ENCODE peak calls at places on chromosomes 4 and X, in six cellular contexts. One of them, this sample, is unnamed.
A peak's percentile ranks its signal among the peaks of the same experiment; 100 is the strongest.

GRCh38 chr4:137664055-137664405 is 131.7 kb upstream of the PCDH18 start:
- DNase-seq in cardiac muscle cell: no peak
- DNase-seq in nephron progenitor cell: no peak
- DNase-seq in AG04450: peak; percentile 78
- DNase-seq in pancreas: no peak
- DNase-seq in fibroblast of lung: peak; percentile 80
- DNase-seq in this sample: peak; percentile 89

GRCh38 chr4:101277661-101278060 is 69.7 kb downstream of the PPP3CA start:
- DNase-seq in cardiac muscle cell: no peak
- DNase-seq in nephron progenitor cell: no peak
- DNase-seq in AG04450: peak; percentile 18
- DNase-seq in pancreas: no peak
- DNase-seq in fibroblast of lung: peak; percentile 55
- DNase-seq in this sample: peak; percentile 72

GRCh38 chr4:26261400-26261799 is 59.4 kb upstream of the RBPJ start:
- DNase-seq in cardiac muscle cell: no peak
- DNase-seq in nephron progenitor cell: no peak
- DNase-seq in AG04450: no peak
- DNase-seq in pancreas: no peak
- DNase-seq in fibroblast of lung: no peak
- DNase-seq in this sample: no peak

GRCh38 chr4:139189417-139189749 is 12.4 kb upstream of the ELF2 start:
- DNase-seq in cardiac muscle cell: no peak
- DNase-seq in nephron progenitor cell: no peak
- DNase-seq in AG04450: no peak
- DNase-seq in pancreas: no peak
- DNase-seq in fibroblast of lung: no peak
- DNase-seq in this sample: no peak

GRCh38 chr4:145781306-145781705 is 101.4 kb downstream of the C4orf51 start:
- DNase-seq in cardiac muscle cell: no peak
- DNase-seq in nephron progenitor cell: no peak
- DNase-seq in AG04450: no peak
- DNase-seq in pancreas: no peak
- DNase-seq in fibroblast of lung: no peak
- DNase-seq in this sample: no peak

GRCh38 chr4:96566755-96567154 is 726.9 kb downstream of the PDHA2 start:
- DNase-seq in cardiac muscle cell: no peak
- DNase-seq in nephron progenitor cell: no peak
- DNase-seq in AG04450: no peak
- DNase-seq in pancreas: no peak
- DNase-seq in fibroblast of lung: no peak
- DNase-seq in this sample: no peak

GRCh38 chr4:128516568-128516967 is 229.0 kb upstream of the PGRMC2 start:
- DNase-seq in cardiac muscle cell: no peak
- DNase-seq in nephron progenitor cell: no peak
- DNase-seq in AG04450: peak; percentile 85
- DNase-seq in pancreas: no peak
- DNase-seq in fibroblast of lung: peak; percentile 95
- DNase-seq in this sample: peak; percentile 91

GRCh38 chr4:114015444-114015899 is 36.0 kb upstream of the ARSJ start:
- DNase-seq in cardiac muscle cell: no peak
- DNase-seq in nephron progenitor cell: no peak
- DNase-seq in AG04450: peak; percentile 95
- DNase-seq in pancreas: no peak
- DNase-seq in fibroblast of lung: peak; percentile 99
- DNase-seq in this sample: peak; percentile 100

GRCh38 chr4:8522160-8523120 is 57.8 kb upstream of the GPR78 start:
- DNase-seq in cardiac muscle cell: no peak
- DNase-seq in nephron progenitor cell: no peak
- DNase-seq in AG04450: no peak
- DNase-seq in pancreas: no peak
- DNase-seq in fibroblast of lung: no peak
- DNase-seq in this sample: no peak

GRCh38 chr4:3873446-3874415 is 107.5 kb downstream of the ADRA2C start:
- DNase-seq in cardiac muscle cell: peak; percentile 19
- DNase-seq in nephron progenitor cell: peak; percentile 43
- DNase-seq in AG04450: no peak
- DNase-seq in pancreas: peak; percentile 5
- DNase-seq in fibroblast of lung: no peak
- DNase-seq in this sample: no peak

GRCh38 chr4:51842167-51842553 is 793 bp upstream of the DCUN1D4 start:
- DNase-seq in cardiac muscle cell: peak; percentile 14
- DNase-seq in nephron progenitor cell: peak; percentile 31
- DNase-seq in AG04450: no peak
- DNase-seq in pancreas: no peak
- DNase-seq in fibroblast of lung: peak; percentile 42
- DNase-seq in this sample: peak; percentile 45

GRCh38 chr4:106763044-106763443 is 273.1 kb downstream of the DKK2 start:
- DNase-seq in cardiac muscle cell: peak; percentile 4
- DNase-seq in nephron progenitor cell: no peak
- DNase-seq in AG04450: no peak
- DNase-seq in pancreas: no peak
- DNase-seq in fibroblast of lung: peak; percentile 6
- DNase-seq in this sample: peak; percentile 10

GRCh38 chrX:111861605-111862004 is 14.4 kb upstream of the TRPC5OS start:
- DNase-seq in cardiac muscle cell: no peak
- DNase-seq in nephron progenitor cell: no peak
- DNase-seq in AG04450: no peak
- DNase-seq in pancreas: no peak
- DNase-seq in fibroblast of lung: no peak
- DNase-seq in this sample: no peak

GRCh38 chr4:184142121-184143000 is 75.3 kb downstream of the ENPP6 start:
- DNase-seq in cardiac muscle cell: no peak
- DNase-seq in nephron progenitor cell: no peak
- DNase-seq in AG04450: no peak
- DNase-seq in pancreas: no peak
- DNase-seq in fibroblast of lung: no peak
- DNase-seq in this sample: no peak

DNA sequence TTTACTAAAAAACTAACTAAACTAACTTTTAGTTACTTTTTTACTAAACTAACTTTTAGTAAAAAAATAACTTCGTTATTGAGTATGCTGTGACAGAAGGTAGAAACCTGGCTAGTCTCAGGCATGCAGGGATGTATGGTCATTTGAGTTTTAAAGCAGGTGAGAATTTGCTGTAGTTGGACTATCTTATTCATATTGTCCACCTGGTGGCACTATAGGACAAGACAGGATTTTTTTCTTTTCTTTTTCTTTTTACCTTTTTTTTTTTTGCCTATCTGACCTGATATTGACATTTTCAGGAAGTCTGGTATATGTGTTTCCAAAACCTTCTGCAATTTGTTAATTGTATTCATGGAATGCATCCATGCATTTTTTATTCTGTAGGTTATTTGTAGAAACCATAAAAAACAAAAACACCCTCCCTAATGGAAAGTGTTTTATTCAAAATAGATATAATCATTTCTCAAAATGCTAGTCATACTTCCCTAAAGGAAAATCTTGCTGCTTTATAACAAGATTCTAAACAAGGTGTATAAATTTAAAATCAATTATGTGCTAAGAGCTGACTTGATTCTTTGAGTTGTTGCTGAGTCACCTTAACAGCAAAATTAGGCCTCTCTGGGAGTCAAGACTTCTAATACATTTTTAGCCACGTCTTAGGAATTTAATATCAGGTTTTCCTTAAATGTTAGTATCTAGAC is 201.2 kb upstream of the GNPDA2 start:
- DNase-seq in cardiac muscle cell: peak; percentile 63
- DNase-seq in nephron progenitor cell: no peak
- DNase-seq in AG04450: no peak
- DNase-seq in pancreas: no peak
- DNase-seq in fibroblast of lung: peak; percentile 36
- DNase-seq in this sample: peak; percentile 22
- TF ChIP-seq CTCF in cardiac muscle cell: peak; percentile 48
- TF ChIP-seq CTCF in nephron progenitor cell: peak; percentile 70
- TF ChIP-seq CTCF in AG04450: peak; percentile 28
- TF ChIP-seq CTCF in pancreas: peak; percentile 33
- TF ChIP-seq CTCF in fibroblast of lung: peak; percentile 34
- TF ChIP-seq CTCF in this sample: peak; percentile 23

GRCh38 chr4:1910643-1911042 is 39.5 kb downstream of the NSD2 start:
- DNase-seq in cardiac muscle cell: peak; percentile 62
- DNase-seq in nephron progenitor cell: peak; percentile 50
- DNase-seq in AG04450: peak; percentile 10
- DNase-seq in pancreas: no peak
- DNase-seq in fibroblast of lung: peak; percentile 77
- DNase-seq in this sample: peak; percentile 79
- TF ChIP-seq CTCF in cardiac muscle cell: peak; percentile 73
- TF ChIP-seq CTCF in nephron progenitor cell: peak; percentile 62
- TF ChIP-seq CTCF in AG04450: peak; percentile 87
- TF ChIP-seq CTCF in pancreas: peak; percentile 22
- TF ChIP-seq CTCF in fibroblast of lung: peak; percentile 81
- TF ChIP-seq CTCF in this sample: peak; percentile 81

GRCh38 chr4:173192375-173193162 is 24.0 kb downstream of the GALNT7 start:
- DNase-seq in cardiac muscle cell: no peak
- DNase-seq in nephron progenitor cell: no peak
- DNase-seq in AG04450: no peak
- DNase-seq in pancreas: no peak
- DNase-seq in fibroblast of lung: no peak
- DNase-seq in this sample: no peak
- TF ChIP-seq CTCF in cardiac muscle cell: no peak
- TF ChIP-seq CTCF in nephron progenitor cell: no peak
- TF ChIP-seq CTCF in AG04450: no peak
- TF ChIP-seq CTCF in pancreas: no peak
- TF ChIP-seq CTCF in fibroblast of lung: peak; percentile 8
- TF ChIP-seq CTCF in this sample: no peak

GRCh38 chrX:115894087-115894486 is 276.5 kb upstream of the AGTR2 start:
- DNase-seq in cardiac muscle cell: no peak
- DNase-seq in nephron progenitor cell: no peak
- DNase-seq in AG04450: no peak
- DNase-seq in pancreas: peak; percentile 34
- DNase-seq in fibroblast of lung: no peak
- DNase-seq in this sample: peak; percentile 77

GRCh38 chrX:115895678-115896329 is 274.7 kb upstream of the AGTR2 start:
- DNase-seq in cardiac muscle cell: no peak
- DNase-seq in nephron progenitor cell: no peak
- DNase-seq in AG04450: no peak
- DNase-seq in pancreas: no peak
- DNase-seq in fibroblast of lung: no peak
- DNase-seq in this sample: no peak

GRCh38 chrX:115896362-115896761 is 274.2 kb upstream of the AGTR2 start:
- DNase-seq in cardiac muscle cell: no peak
- DNase-seq in nephron progenitor cell: no peak
- DNase-seq in AG04450: no peak
- DNase-seq in pancreas: no peak
- DNase-seq in fibroblast of lung: no peak
- DNase-seq in this sample: no peak

GRCh38 chrX:115892056-115892708 is 278.4 kb upstream of the AGTR2 start:
- DNase-seq in cardiac muscle cell: no peak
- DNase-seq in nephron progenitor cell: no peak
- DNase-seq in AG04450: no peak
- DNase-seq in pancreas: no peak
- DNase-seq in fibroblast of lung: no peak
- DNase-seq in this sample: peak; percentile 6

DNA sequence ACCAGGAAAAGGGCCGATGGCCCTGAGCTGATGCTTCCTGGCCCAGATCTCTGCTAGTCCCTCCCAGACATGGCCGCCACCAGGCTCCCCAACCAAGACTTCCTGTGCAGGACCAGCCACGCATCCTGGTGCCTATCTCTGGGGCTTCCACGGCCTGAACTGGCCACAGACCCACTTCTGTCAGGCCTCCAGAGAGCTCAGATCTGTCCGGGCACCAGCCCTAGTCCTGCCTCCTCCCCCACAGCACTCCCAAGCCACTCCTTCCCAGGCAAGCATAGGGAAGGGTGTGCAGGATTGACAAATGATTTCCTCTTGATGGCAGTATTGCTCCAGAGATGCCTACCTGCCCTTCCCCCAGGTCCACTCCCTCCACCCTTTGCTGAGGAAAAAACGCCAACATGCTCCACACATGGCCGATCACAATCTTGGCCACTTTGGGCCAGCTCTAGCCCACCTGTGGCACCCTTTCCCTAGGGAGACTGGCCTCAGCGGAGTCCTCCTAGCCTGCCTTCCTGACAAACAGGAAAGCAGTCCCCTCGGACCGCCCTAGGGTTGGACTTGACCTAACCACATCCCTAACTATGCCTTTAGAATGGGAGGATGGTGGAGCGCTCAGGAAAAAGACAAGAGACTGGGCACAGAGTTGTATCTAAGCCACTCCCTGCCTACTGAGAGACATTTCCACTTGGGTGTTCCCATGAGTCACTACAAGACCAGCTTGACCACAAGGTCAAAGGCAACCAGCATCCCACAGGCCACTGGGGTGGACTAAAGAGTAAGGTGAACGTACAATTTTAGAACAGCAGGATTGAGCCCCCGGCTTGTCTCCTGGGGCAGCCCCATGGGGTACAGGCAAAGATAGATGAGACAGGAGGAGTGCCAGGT is 277.5 kb upstream of the AGTR2 start:
- DNase-seq in cardiac muscle cell: peak; percentile 15
- DNase-seq in nephron progenitor cell: no peak
- DNase-seq in AG04450: no peak
- DNase-seq in pancreas: peak; percentile 80
- DNase-seq in fibroblast of lung: peak; percentile 4
- DNase-seq in this sample: peak; percentile 86
- TF ChIP-seq CTCF in cardiac muscle cell: no peak
- TF ChIP-seq CTCF in nephron progenitor cell: no peak
- TF ChIP-seq CTCF in AG04450: no peak
- TF ChIP-seq CTCF in pancreas: peak; percentile 50
- TF ChIP-seq CTCF in fibroblast of lung: no peak
- TF ChIP-seq CTCF in this sample: peak; percentile 37

GRCh38 chrX:68710870-68711576 is 63.6 kb downstream of the STARD8 start:
- DNase-seq in cardiac muscle cell: peak; percentile 69
- DNase-seq in nephron progenitor cell: peak; percentile 48
- DNase-seq in AG04450: no peak
- DNase-seq in pancreas: peak; percentile 31
- DNase-seq in fibroblast of lung: peak; percentile 47
- DNase-seq in this sample: peak; percentile 66
- TF ChIP-seq CTCF in cardiac muscle cell: peak; percentile 65
- TF ChIP-seq CTCF in nephron progenitor cell: peak; percentile 51
- TF ChIP-seq CTCF in AG04450: peak; percentile 66
- TF ChIP-seq CTCF in pancreas: peak; percentile 39
- TF ChIP-seq CTCF in fibroblast of lung: peak; percentile 49
- TF ChIP-seq CTCF in this sample: peak; percentile 69

GRCh38 chr4:932713-933070 is 432 bp downstream of the TMEM175 start:
- DNase-seq in cardiac muscle cell: no peak
- DNase-seq in nephron progenitor cell: peak; percentile 34
- DNase-seq in AG04450: no peak
- DNase-seq in pancreas: no peak
- DNase-seq in fibroblast of lung: no peak
- DNase-seq in this sample: no peak
- TF ChIP-seq CTCF in cardiac muscle cell: peak; percentile 29
- TF ChIP-seq CTCF in nephron progenitor cell: no peak
- TF ChIP-seq CTCF in AG04450: peak; percentile 16
- TF ChIP-seq CTCF in pancreas: no peak
- TF ChIP-seq CTCF in fibroblast of lung: no peak
- TF ChIP-seq CTCF in this sample: no peak

GRCh38 chr4:92047209-92047877 is 256.4 kb upstream of the GRID2 start:
- DNase-seq in cardiac muscle cell: peak; percentile 10
- DNase-seq in nephron progenitor cell: no peak
- DNase-seq in AG04450: no peak
- DNase-seq in pancreas: no peak
- DNase-seq in fibroblast of lung: peak; percentile 51
- DNase-seq in this sample: peak; percentile 54
- TF ChIP-seq CTCF in cardiac muscle cell: peak; percentile 57
- TF ChIP-seq CTCF in nephron progenitor cell: no peak
- TF ChIP-seq CTCF in AG04450: no peak
- TF ChIP-seq CTCF in pancreas: no peak
- TF ChIP-seq CTCF in fibroblast of lung: peak; percentile 4
- TF ChIP-seq CTCF in this sample: peak; percentile 16

DNA sequence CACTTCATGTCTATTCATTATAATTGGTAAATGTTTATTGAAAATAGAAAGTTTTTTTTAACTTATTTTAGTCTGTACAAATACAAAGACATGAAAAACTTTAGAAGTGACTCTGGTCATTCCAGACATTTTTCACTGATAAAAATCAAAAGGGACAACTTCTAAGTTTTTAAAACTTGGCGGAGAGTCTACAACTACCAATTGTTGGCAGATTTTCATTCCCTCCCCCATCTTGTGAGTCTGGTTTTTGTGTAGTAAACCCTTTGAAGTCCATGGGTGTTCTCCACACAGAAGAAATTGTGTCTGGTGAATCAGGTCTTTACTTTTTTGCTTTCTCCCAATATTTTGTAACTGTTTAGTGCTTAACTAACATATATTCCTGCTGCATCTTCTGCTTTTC is 336.6 kb downstream of the PDGFC start:
- DNase-seq in cardiac muscle cell: no peak
- DNase-seq in nephron progenitor cell: no peak
- DNase-seq in AG04450: no peak
- DNase-seq in pancreas: no peak
- DNase-seq in fibroblast of lung: no peak
- DNase-seq in this sample: peak; percentile 9
- TF ChIP-seq CTCF in cardiac muscle cell: no peak
- TF ChIP-seq CTCF in nephron progenitor cell: no peak
- TF ChIP-seq CTCF in AG04450: no peak
- TF ChIP-seq CTCF in pancreas: no peak
- TF ChIP-seq CTCF in fibroblast of lung: no peak
- TF ChIP-seq CTCF in this sample: no peak

This sample was measured in fibroblast of the aortic adventitia.